ENCODE peak calls at places on chromosomes 2 and 18, in five cellular contexts. L is uterus, B is IMR-90, I is brain microvascular endothelial cell, E is AG04450. Q is an unnamed sample. For H3K27me3, the result is how much of the 10 kb centered on the place peaks cover.

GRCh38 chr2:169082995-169083394 is 13.6 kb downstream of the DHRS9 start:
- DNase-seq in L (no peak), B (no peak), I (no peak), E (no peak), Q (no peak)

GRCh38 chr2:28433215-28433614 is 40.6 kb downstream of the FOSL2 start:
- DNase-seq in L (no peak), B (no peak), I (no peak), E (no peak), Q (no peak)

GRCh38 chr2:225431387-225431786 is 31.9 kb downstream of the NYAP2 start:
- DNase-seq in L (no peak), B (no peak), I (no peak), E (no peak), Q (no peak)

GRCh38 chr18:58882039-58882438 is 17.4 kb downstream of the ZNF532 start:
- DNase-seq in L (no peak), B (peak), I (no peak), E (no peak), Q (no peak)

GRCh38 chr2:48016620-48017019 is 110.3 kb upstream of the FBXO11 start:
- DNase-seq in L (no peak), B (no peak), I (no peak), E (no peak), Q (no peak)

GRCh38 chr2:240442891-240443715 is 7.6 kb downstream of the GPC1 start:
- DNase-seq in L (no peak), B (no peak), I (no peak), E (no peak), Q (no peak)

GRCh38 chr2:60808330-60808801 is 52.3 kb downstream of the PAPOLG start:
- DNase-seq in L (no peak), B (no peak), I (no peak), E (no peak), Q (no peak)

GRCh38 chr2:101718993-101719571 is 21.6 kb downstream of the MAP4K4 start:
- DNase-seq in L (no peak), B (peak), I (no peak), E (no peak), Q (no peak)

GRCh38 chr18:52136532-52136931 is 203.5 kb upstream of the DCC start:
- DNase-seq in L (no peak), B (no peak), I (no peak), E (no peak), Q (no peak)

GRCh38 chr2:88230912-88231311 is 60.8 kb downstream of the THNSL2 start:
- DNase-seq in L (no peak), B (no peak), I (no peak), E (no peak), Q (no peak)

GRCh38 chr2:118774458-118775133 is 72.9 kb downstream of the EN1 start:
- DNase-seq in L (peak), B (peak), I (peak), E (peak), Q (peak)

GRCh38 chr2:73718421-73718820 is 18.7 kb downstream of the TPRKB start:
- DNase-seq in L (no peak), B (no peak), I (no peak), E (no peak), Q (no peak)

GRCh38 chr2:73714091-73714490 is 23.1 kb downstream of the TPRKB start:
- DNase-seq in L (no peak), B (no peak), I (no peak), E (no peak), Q (no peak)

GRCh38 chr2:73717251-73717606 is 19.9 kb downstream of the TPRKB start:
- DNase-seq in L (no peak), B (no peak), I (no peak), E (no peak), Q (no peak)

GRCh38 chr2:73718851-73719621 is 18.1 kb downstream of the TPRKB start:
- DNase-seq in L (no peak), B (no peak), I (no peak), E (no peak), Q (no peak)

GRCh38 chr2:73716518-73717250 is 20.5 kb downstream of the TPRKB start:
- DNase-seq in L (peak), B (peak), I (no peak), E (peak), Q (no peak)
- H3K27ac ChIP-seq in L (no peak), B (no peak), I (no peak), E (no peak), Q (no peak)

DNA sequence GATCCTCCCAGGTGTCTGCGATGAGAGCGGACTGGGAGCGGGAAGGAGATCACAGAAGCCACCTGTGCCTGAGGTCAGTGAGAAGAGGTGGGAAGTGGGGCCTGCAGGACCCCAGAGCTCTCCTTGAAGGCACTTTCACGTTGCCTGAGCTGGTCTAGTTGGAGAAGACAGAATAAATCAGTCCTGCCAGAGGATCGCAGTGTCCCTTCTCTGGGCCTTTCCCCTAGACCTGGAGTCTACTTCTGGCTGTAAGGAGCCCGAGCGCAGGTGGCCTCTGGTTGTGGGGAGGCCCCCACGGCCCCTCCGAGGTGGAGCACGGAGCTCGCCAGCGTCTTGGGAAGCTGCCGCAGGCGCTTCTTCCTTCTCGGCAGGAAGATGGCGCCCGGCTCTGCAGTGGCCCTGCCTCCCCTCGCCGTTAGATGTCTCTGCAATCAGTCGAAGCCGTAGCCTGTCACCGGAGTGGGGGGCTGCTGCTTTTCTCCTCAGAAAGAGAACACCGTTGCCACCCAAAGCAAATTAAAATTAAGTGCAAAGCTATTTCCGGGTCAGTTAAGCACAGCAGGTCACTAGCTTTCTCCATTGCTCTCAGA is 212.0 kb upstream of the MYT1L start:
- DNase-seq in L (no peak), B (no peak), I (no peak), E (no peak), Q (no peak)
- TF ChIP-seq CTCF in L (no peak), B (no peak), I (no peak), E (no peak), Q (no peak)

GRCh38 chr2:241968417-241968816 is 98.9 kb downstream of the RTP5 start:
- DNase-seq in L (no peak), B (no peak), I (no peak), E (no peak), Q (no peak)
- H3K27me3 ChIP-seq in L (under half), B (under half), I (under half), E (under half), Q (under half)

DNA sequence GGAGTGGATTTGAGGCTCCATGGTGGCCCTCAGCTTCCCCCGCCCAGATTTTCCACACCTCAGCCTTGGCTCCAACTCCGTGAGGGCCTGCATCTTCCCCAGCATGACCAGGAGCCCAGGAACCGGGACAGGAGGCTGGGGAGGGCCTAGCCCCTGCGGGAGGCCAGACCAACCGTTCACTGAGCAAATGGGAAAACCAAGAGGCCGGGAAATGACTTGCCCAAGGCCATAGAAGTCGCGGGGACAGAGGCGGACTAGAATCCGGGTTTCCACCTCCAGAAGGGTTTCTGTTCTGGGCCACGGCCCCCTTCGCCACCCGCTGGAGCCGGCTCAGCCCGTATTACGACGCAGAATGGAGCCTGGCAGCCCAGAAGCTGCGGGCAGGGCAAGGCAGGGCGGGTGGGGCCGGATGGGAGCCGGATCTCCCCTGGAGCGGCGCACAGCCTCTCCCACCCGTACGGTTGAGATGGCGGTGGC is 7.9 kb upstream of the CRYBA2 start:
- DNase-seq in L (no peak), B (no peak), I (no peak), E (no peak), Q (no peak)
- H3K27ac ChIP-seq in L (no peak), B (no peak), I (no peak), E (no peak), Q (no peak)

GRCh38 chr2:41695714-41696113 is 352.1 kb upstream of the PKDCC start:
- DNase-seq in L (no peak), B (no peak), I (no peak), E (no peak), Q (no peak)
- TF ChIP-seq CTCF in L (no peak), B (no peak), I (peak), E (no peak), Q (no peak)

GRCh38 chr18:48135436-48135966 is 205.0 kb upstream of the SMAD2 start:
- DNase-seq in L (no peak), B (no peak), I (no peak), E (no peak), Q (no peak)

GRCh38 chr18:48132993-48133674 is 202.7 kb upstream of the SMAD2 start:
- DNase-seq in L (no peak), B (no peak), I (no peak), E (no peak), Q (no peak)

GRCh38 chr18:48134609-48135008 is 204.2 kb upstream of the SMAD2 start:
- DNase-seq in L (no peak), B (no peak), I (no peak), E (no peak), Q (no peak)

GRCh38 chr18:48136051-48136543 is 205.6 kb upstream of the SMAD2 start:
- DNase-seq in L (peak), B (no peak), I (no peak), E (no peak), Q (peak)

DNA sequence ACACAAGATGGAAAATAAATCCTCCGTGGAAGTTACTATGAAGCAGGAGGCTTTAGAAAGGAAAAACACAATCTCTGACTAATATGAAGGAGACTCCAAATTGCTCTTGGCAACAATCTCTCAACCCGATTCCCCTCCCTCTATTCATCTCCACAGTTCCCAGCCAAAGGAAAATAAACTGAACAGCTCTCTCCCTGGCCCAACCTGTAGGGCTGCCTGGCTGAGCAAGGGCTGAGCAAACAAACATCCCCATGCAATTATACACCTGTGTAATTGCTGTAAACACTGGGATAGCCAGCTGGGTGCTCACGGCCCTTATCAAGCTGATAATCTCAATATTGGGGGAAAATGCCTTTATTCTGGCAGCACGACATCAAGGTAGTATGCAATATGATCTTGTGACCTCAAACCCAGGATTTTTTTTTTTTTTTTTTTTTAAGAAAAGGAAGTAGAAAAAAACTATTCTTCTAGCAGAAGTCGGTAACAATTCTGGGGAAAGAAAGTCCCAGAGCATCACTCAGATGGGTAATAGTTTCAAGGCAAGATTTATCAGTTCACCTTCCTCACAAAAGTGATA is 203.3 kb upstream of the SMAD2 start:
- DNase-seq in L (no peak), B (no peak), I (no peak), E (no peak), Q (no peak)
- H3K27me3 ChIP-seq in L (under half), B (half or more), I (under half), E (half or more), Q (under half)

GRCh38 chr2:63844616-63845015 is 2.9 kb downstream of the UGP2 start:
- DNase-seq in L (no peak), B (no peak), I (no peak), E (no peak), Q (no peak)

GRCh38 chr2:63843093-63843492 is 1.4 kb downstream of the UGP2 start:
- DNase-seq in L (no peak), B (no peak), I (no peak), E (no peak), Q (no peak)

GRCh38 chr2:63843791-63844190 is 2.1 kb downstream of the UGP2 start:
- DNase-seq in L (no peak), B (no peak), I (no peak), E (no peak), Q (no peak)

GRCh38 chr2:63846487-63846886 is 4.8 kb downstream of the UGP2 start:
- DNase-seq in L (no peak), B (no peak), I (no peak), E (no peak), Q (no peak)

DNA sequence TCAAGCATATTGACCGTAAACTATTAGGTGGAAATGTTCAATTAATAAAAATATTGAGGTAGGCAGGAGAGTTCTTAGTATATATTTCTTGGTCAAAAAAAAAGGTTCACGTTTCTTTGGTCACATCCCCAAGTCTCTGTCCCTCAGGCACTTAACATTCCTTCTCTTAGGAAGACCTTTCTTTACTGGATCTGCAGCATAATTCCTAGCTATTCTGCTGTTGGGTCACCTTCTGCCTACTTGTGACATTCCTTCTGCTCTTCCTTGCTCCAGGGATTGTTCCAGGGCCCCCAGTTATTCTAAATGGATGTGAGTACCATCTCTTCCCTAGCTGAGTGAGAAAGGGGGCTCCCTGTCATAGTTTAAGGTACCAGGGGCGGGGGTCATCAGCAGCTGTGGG is 4.2 kb downstream of the UGP2 start:
- DNase-seq in L (no peak), B (no peak), I (no peak), E (no peak), Q (no peak)
- H3K27ac ChIP-seq in L (no peak), B (no peak), I (no peak), E (no peak), Q (peak)